ENCODE peak calls at places on chromosomes 13 and 19, in eight cellular contexts. U is OCI-LY7, C is A549, V is brain microvascular endothelial cell, F is breast epithelium, H is upper lobe of left lung, W is H9, O is pancreas. B is an unnamed sample.

GRCh38 chr13:28530729-28531194 is 35.8 kb upstream of the FLT1 start:
- DNase-seq in U (no peak), C (no peak), V (no peak), F (no peak), H (no peak), W (peak), O (no peak), B (no peak)

GRCh38 chr13:41645313-41645712 is 188.0 kb downstream of the RGCC start:
- DNase-seq in U (no peak), C (no peak), V (peak), F (peak), H (no peak), W (no peak), O (no peak), B (no peak)

GRCh38 chr13:74133657-74134201 is 475 bp downstream of the KLF12 start:
- DNase-seq in U (peak), C (peak), V (peak), F (peak), H (peak), W (peak), O (peak), B (peak)

GRCh38 chr13:33649212-33649917 is 168.6 kb upstream of the RFC3 start:
- DNase-seq in U (no peak), C (no peak), V (no peak), F (no peak), H (no peak), W (no peak), O (no peak), B (no peak)

GRCh38 chr19:15810335-15810734 is 5.1 kb downstream of the OR10H1 start:
- DNase-seq in U (peak), C (no peak), V (no peak), F (no peak), H (no peak), W (no peak), O (no peak), B (no peak)

GRCh38 chr19:18399008-18399407 is 1.6 kb upstream of the LRRC25 start:
- DNase-seq in U (no peak), C (no peak), V (no peak), F (no peak), H (no peak), W (no peak), O (peak), B (no peak)

GRCh38 chr13:23928985-23929384 is 31.7 kb upstream of the C1QTNF9B start:
- DNase-seq in U (no peak), C (peak), V (peak), F (no peak), H (no peak), W (no peak), O (no peak), B (no peak)

GRCh38 chr13:82803341-82803740 is 1078.9 kb downstream of the SLITRK1 start:
- DNase-seq in U (no peak), C (no peak), V (no peak), F (no peak), H (no peak), W (no peak), O (no peak), B (no peak)

GRCh38 chr19:38735257-38735686 is 9.0 kb downstream of the CAPN12 start:
- DNase-seq in U (peak), C (peak), V (no peak), F (peak), H (peak), W (peak), O (peak), B (no peak)

GRCh38 chr19:2363419-2363818 is 3.4 kb downstream of the TMPRSS9 start:
- DNase-seq in U (no peak), C (no peak), V (no peak), F (no peak), H (no peak), W (no peak), O (no peak), B (no peak)

GRCh38 chr19:34254552-34255432 is at the start of gene GARRE1:
- DNase-seq in U (peak), C (peak), V (no peak), F (no peak), H (peak), W (peak), O (peak), B (no peak)

GRCh38 chr19:38039966-38040365 is 133.0 kb downstream of the SIPA1L3 start:
- DNase-seq in U (no peak), C (peak), V (peak), F (no peak), H (no peak), W (no peak), O (no peak), B (no peak)

GRCh38 chr19:18135712-18136584 is 17.0 kb upstream of the PIK3R2 start:
- DNase-seq in U (no peak), C (no peak), V (no peak), F (no peak), H (no peak), W (no peak), O (peak), B (no peak)

GRCh38 chr13:38804536-38804935 is 117.7 kb downstream of the FREM2 start:
- DNase-seq in U (no peak), C (no peak), V (no peak), F (no peak), H (no peak), W (no peak), O (no peak), B (no peak)

GRCh38 chr13:39567569-39567968 is 35.4 kb downstream of the LHFPL6 start:
- DNase-seq in U (no peak), C (no peak), V (no peak), F (no peak), H (no peak), W (no peak), O (no peak), B (no peak)

GRCh38 chr19:16736709-16737108 is 17.1 kb downstream of the NWD1 start:
- DNase-seq in U (peak), C (no peak), V (no peak), F (no peak), H (no peak), W (no peak), O (no peak), B (no peak)

GRCh38 chr19:31154021-31154420 is 195.2 kb downstream of the TSHZ3 start:
- DNase-seq in U (no peak), C (no peak), V (peak), F (no peak), H (no peak), W (no peak), O (no peak), B (no peak)

GRCh38 chr13:112973577-112973951 is 4.5 kb downstream of the MCF2L start:
- DNase-seq in U (no peak), C (no peak), V (no peak), F (no peak), H (peak), W (no peak), O (no peak), B (no peak)

GRCh38 chr13:40562975-40563349 is 103.5 kb downstream of the FOXO1 start:
- DNase-seq in U (no peak), C (no peak), V (no peak), F (no peak), H (peak), W (no peak), O (no peak), B (no peak)

GRCh38 chr19:887072-887471 is 5.9 kb downstream of the MED16 start:
- DNase-seq in U (no peak), C (no peak), V (peak), F (no peak), H (no peak), W (no peak), O (no peak), B (no peak)

GRCh38 chr13:113445791-113446487 is 7.3 kb downstream of the ADPRHL1 start:
- DNase-seq in U (peak), C (no peak), V (no peak), F (no peak), H (peak), W (no peak), O (no peak), B (no peak)

GRCh38 chr13:81738364-81738763 is 1397.4 kb upstream of the SPRY2 start:
- DNase-seq in U (no peak), C (no peak), V (no peak), F (no peak), H (no peak), W (no peak), O (no peak), B (no peak)

GRCh38 chr19:45906221-45906620 is 3.8 kb upstream of the MYPOP start:
- DNase-seq in U (no peak), C (no peak), V (peak), F (no peak), H (no peak), W (no peak), O (no peak), B (no peak)

GRCh38 chr19:29724102-29724641 is 9.1 kb upstream of the C19orf12 start:
- DNase-seq in U (no peak), C (no peak), V (no peak), F (no peak), H (peak), W (peak), O (no peak), B (no peak)

GRCh38 chr13:34926513-34926912 is 15.6 kb upstream of the NBEA start:
- DNase-seq in U (no peak), C (no peak), V (peak), F (no peak), H (no peak), W (no peak), O (no peak), B (no peak)

GRCh38 chr19:58474291-58474996 is 1.7 kb upstream of the ZNF446 start:
- DNase-seq in U (no peak), C (no peak), V (peak), F (no peak), H (no peak), W (no peak), O (no peak), B (no peak)

GRCh38 chr19:28511655-28512054 is 701.3 kb downstream of the UQCRFS1 start:
- DNase-seq in U (no peak), C (no peak), V (no peak), F (no peak), H (no peak), W (no peak), O (no peak), B (no peak)

GRCh38 chr13:102726430-102726829 is 31.6 kb upstream of the METTL21C start:
- DNase-seq in U (peak), C (no peak), V (no peak), F (no peak), H (no peak), W (no peak), O (no peak), B (no peak)

GRCh38 chr13:42137856-42138537 is 89.5 kb downstream of the DGKH start:
- DNase-seq in U (no peak), C (no peak), V (peak), F (no peak), H (no peak), W (no peak), O (no peak), B (no peak)

GRCh38 chr19:29384676-29385075 is 141.1 kb upstream of the VSTM2B start:
- DNase-seq in U (no peak), C (no peak), V (no peak), F (no peak), H (no peak), W (no peak), O (no peak), B (no peak)

GRCh38 chr13:28488376-28489005 is 6.4 kb downstream of the FLT1 start:
- DNase-seq in U (no peak), C (no peak), V (no peak), F (no peak), H (no peak), W (no peak), O (no peak), B (no peak)

GRCh38 chr13:66984241-66984640 is 245.9 kb downstream of the PCDH9 start:
- DNase-seq in U (no peak), C (no peak), V (no peak), F (no peak), H (no peak), W (no peak), O (no peak), B (no peak)

GRCh38 chr13:49292742-49293498 is 45.2 kb downstream of the CDADC1 start:
- DNase-seq in U (no peak), C (no peak), V (peak), F (no peak), H (no peak), W (no peak), O (no peak), B (peak)

GRCh38 chr19:2381151-2381822 is 21.2 kb downstream of the TMPRSS9 start:
- DNase-seq in U (no peak), C (no peak), V (no peak), F (no peak), H (no peak), W (no peak), O (no peak), B (peak)

GRCh38 chr19:7444042-7444441 is 44.8 kb downstream of the PEX11G start:
- DNase-seq in U (no peak), C (no peak), V (no peak), F (no peak), H (no peak), W (peak), O (no peak), B (no peak)

GRCh38 chr19:7441468-7442146 is 47.2 kb downstream of the PEX11G start:
- DNase-seq in U (no peak), C (no peak), V (no peak), F (no peak), H (no peak), W (no peak), O (no peak), B (peak)

GRCh38 chr19:7440188-7440975 is 48.5 kb downstream of the PEX11G start:
- DNase-seq in U (no peak), C (no peak), V (no peak), F (no peak), H (no peak), W (no peak), O (no peak), B (no peak)

GRCh38 chr19:7445104-7445503 is 43.7 kb downstream of the PEX11G start:
- DNase-seq in U (no peak), C (no peak), V (no peak), F (no peak), H (no peak), W (no peak), O (no peak), B (no peak)

DNA sequence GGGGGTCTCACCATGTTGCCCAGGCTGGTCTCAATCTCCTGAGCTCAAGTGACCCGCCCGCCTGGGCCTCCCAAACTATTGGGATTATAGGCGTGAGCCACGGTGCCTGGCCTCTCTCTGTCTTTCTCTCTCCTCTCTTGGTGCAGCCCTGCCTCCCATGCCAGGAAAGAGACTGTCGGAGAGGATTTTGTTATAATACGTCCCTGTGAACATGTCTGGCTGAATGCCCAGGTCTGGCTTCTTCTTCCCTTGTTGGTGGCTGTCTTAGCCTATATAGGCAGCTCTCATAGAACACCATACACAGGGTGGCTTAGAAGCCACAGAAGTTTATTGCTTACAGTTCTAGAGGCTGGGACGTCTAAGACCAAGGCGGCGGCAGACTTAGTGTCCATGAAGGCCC is 46.4 kb downstream of the PEX11G start:
- DNase-seq in U (no peak), C (no peak), V (peak), F (no peak), H (no peak), W (no peak), O (no peak), B (no peak)
- H3K27ac ChIP-seq in U (no peak), C (no peak), V (no peak), F (no peak), H (no peak), W (no peak), O (no peak), B (peak)

GRCh38 chr13:110523180-110523579 is 38.3 kb downstream of the RAB20 start:
- DNase-seq in U (no peak), C (no peak), V (no peak), F (no peak), H (peak), W (no peak), O (no peak), B (no peak)

GRCh38 chr13:110520431-110521295 is 40.9 kb downstream of the RAB20 start:
- DNase-seq in U (no peak), C (no peak), V (peak), F (peak), H (peak), W (no peak), O (peak), B (peak)

GRCh38 chr13:110519506-110519905 is 42.0 kb downstream of the RAB20 start:
- DNase-seq in U (no peak), C (no peak), V (no peak), F (no peak), H (no peak), W (no peak), O (no peak), B (no peak)

GRCh38 chr13:110521946-110522345 is 39.6 kb downstream of the RAB20 start:
- DNase-seq in U (no peak), C (no peak), V (no peak), F (no peak), H (no peak), W (no peak), O (no peak), B (no peak)

GRCh38 chr13:110521296-110521680 is 40.2 kb downstream of the RAB20 start:
- DNase-seq in U (no peak), C (no peak), V (no peak), F (no peak), H (peak), W (no peak), O (no peak), B (no peak)
- H3K27ac ChIP-seq in U (no peak), C (peak), V (no peak), F (peak), H (peak), W (no peak), O (no peak), B (peak)

GRCh38 chr13:101556676-101557121 is 104.2 kb downstream of the ITGBL1 start:
- DNase-seq in U (no peak), C (no peak), V (no peak), F (no peak), H (no peak), W (no peak), O (no peak), B (no peak)
- H3K27ac ChIP-seq in U (no peak), C (no peak), V (no peak), F (no peak), H (no peak), W (no peak), O (no peak), B (no peak)

DNA sequence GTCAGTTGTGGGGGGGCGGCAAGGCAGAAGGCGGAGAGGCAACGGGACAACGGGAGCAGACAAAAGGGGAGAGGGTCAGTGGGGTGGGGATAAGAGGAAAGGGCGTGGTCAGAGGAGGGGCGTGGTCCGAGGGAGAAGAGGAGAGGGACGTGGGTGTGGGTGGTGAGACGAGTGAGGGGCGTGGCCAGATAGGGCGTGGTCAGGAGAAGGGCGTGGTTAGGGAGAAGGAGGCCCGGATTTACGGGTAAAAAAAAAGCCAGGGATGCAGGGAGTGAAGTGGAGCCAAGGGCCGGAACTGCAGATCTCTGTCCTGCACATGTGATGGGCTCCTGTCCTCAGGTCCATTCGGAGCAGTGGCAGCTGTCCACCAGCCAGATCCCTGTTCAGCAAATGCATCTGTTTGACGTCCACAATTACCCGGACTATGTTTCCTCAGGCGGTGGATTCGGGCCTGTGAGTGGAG is 21.5 kb downstream of the CPT1C start:
- DNase-seq in U (peak), C (peak), V (no peak), F (peak), H (no peak), W (peak), O (peak), B (no peak)
- H3K27ac ChIP-seq in U (no peak), C (peak), V (no peak), F (peak), H (no peak), W (no peak), O (no peak), B (no peak)

GRCh38 chr19:11534538-11534937 is 4.1 kb upstream of the CNN1 start:
- DNase-seq in U (no peak), C (no peak), V (no peak), F (no peak), H (no peak), W (no peak), O (no peak), B (no peak)

GRCh38 chr19:11530432-11530831 is 1.5 kb upstream of the ECSIT start:
- DNase-seq in U (peak), C (peak), V (peak), F (peak), H (peak), W (peak), O (peak), B (peak)

DNA sequence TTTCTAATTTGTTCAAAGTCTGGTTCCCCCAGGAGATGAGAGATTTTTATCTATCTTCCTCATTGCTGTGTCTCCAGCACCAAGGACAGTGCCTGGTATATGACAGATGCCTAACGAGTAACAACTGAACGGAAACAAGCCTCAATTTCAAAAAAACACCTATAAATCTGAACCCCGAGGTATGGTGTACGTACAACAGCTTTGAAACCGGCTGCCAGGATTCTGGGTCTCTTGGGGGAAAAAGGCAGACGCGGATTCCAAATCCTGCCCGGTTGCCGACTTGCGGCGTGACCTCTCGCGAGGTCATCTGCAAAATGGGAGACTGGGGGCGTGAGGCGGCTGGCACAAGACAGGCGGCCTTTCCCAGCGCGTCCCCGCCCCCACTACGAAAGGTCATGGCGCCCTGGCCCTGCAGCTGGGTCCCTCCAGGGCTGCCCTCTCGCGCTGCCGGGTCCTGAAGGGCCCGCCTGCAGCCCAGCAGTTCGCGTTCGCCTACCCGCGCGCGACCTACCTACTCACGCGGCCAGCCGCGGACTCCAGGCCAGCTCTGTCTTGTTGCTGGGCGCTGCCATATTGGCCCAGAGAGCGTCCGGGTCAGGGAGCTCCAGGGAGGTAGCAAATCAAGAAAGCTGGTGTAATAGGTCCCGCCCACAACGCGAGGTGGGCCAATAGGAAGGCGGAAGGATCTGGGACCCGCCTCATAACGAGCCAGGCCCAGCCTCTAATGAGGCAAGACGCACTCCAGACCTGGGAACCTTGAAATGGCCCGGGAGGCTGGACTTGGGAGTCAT is at the start of gene ECSIT:
- DNase-seq in U (peak), C (peak), V (peak), F (peak), H (peak), W (peak), O (peak), B (peak)
- H3K27ac ChIP-seq in U (peak), C (peak), V (peak), F (peak), H (peak), W (peak), O (peak), B (peak)

DNA sequence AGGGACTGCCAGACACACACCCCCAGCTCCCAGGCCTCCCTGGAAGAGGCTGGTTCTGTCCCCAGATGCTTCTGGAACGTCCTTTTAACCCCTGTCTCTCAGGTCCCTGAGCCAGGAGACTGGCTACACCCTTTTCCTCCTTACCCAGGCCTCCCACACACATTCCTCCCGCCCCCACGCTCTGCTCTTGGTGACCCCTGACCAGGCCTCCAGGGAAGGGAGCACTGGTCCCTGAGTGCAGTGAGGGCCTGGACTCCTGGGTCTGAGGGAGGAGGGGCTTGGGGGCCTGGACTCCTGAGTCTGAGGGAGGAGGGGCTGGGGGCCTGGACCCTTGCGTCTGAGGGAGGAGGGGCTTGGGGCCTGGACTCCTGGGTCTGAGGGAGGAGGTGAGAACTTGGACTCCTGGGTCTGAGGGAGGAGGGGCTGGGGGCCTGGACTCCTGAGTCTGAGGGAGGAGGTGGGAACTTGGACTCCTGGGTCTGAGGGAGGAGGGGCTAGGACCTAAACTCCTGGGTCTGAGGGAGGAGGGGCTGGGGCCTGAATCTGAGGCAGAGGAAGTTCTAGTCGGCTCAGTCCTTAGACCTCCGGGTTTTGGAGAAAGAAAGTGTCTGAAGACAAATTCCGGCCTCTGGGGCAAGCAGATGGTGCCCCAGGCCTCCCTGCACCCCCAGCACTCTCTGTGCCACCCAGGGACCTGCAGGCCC is 530 bp downstream of the KLK6 start:
- DNase-seq in U (no peak), C (no peak), V (no peak), F (no peak), H (no peak), W (no peak), O (no peak), B (no peak)
- H3K27ac ChIP-seq in U (no peak), C (no peak), V (no peak), F (peak), H (no peak), W (no peak), O (no peak), B (peak)